ENCODE peak calls at places on chromosomes 12 and 14, in six cellular contexts. P, Y, E, N, I and B are unnamed samples.
A peak's percentile ranks its signal among the peaks of the same experiment; 100 is the strongest.

GRCh38 chr14:57492859-57493258 is 798 bp downstream of the CCDC198 start:
- DNase-seq in P (no peak), Y (no peak), E (no peak), N (no peak), I (peak; percentile 28), B (no peak)

GRCh38 chr14:23478109-23478698 is 8.7 kb downstream of the NGDN start:
- DNase-seq in P (peak; percentile 40), Y (peak; percentile 62), E (no peak), N (peak; percentile 52), I (no peak), B (peak; percentile 50)

GRCh38 chr12:105721051-105721825 is 390.7 kb downstream of the C12orf75 start:
- DNase-seq in P (no peak), Y (no peak), E (no peak), N (no peak), I (no peak), B (peak; percentile 4)

GRCh38 chr14:65035049-65035448 is 48.4 kb downstream of the FNTB start:
- DNase-seq in P (no peak), Y (no peak), E (no peak), N (no peak), I (no peak), B (no peak)

GRCh38 chr12:94148841-94149780 is 734 bp downstream of the PLXNC1 start:
- DNase-seq in P (peak; percentile 7), Y (peak; percentile 50), E (no peak), N (peak; percentile 84), I (no peak), B (peak; percentile 89)

GRCh38 chr14:30525833-30526232 is 33.1 kb upstream of the G2E3 start:
- DNase-seq in P (no peak), Y (no peak), E (peak; percentile 17), N (no peak), I (peak; percentile 29), B (no peak)

GRCh38 chr12:12017135-12017581 is 53.6 kb upstream of the BCL2L14 start:
- DNase-seq in P (no peak), Y (no peak), E (no peak), N (no peak), I (no peak), B (no peak)

GRCh38 chr14:33676135-33676566 is 274.7 kb downstream of the EGLN3 start:
- DNase-seq in P (no peak), Y (peak; percentile 21), E (no peak), N (no peak), I (no peak), B (no peak)

GRCh38 chr14:96165493-96166474 is 38.9 kb upstream of the BDKRB2 start:
- DNase-seq in P (no peak), Y (peak; percentile 47), E (no peak), N (no peak), I (no peak), B (no peak)

GRCh38 chr14:34930591-34931069 is 52.2 kb upstream of the SRP54 start:
- DNase-seq in P (no peak), Y (no peak), E (no peak), N (peak; percentile 48), I (no peak), B (no peak)

GRCh38 chr12:6226002-6226700 is 26.0 kb downstream of the CD9 start:
- DNase-seq in P (no peak), Y (peak; percentile 68), E (no peak), N (no peak), I (no peak), B (no peak)

GRCh38 chr12:79566452-79566851 is 124.3 kb downstream of the PAWR start:
- DNase-seq in P (no peak), Y (no peak), E (no peak), N (no peak), I (no peak), B (no peak)

GRCh38 chr14:89312937-89313336 is 104.1 kb downstream of the FOXN3 start:
- DNase-seq in P (no peak), Y (no peak), E (no peak), N (no peak), I (no peak), B (no peak)

GRCh38 chr14:58705066-58705465 is 67.3 kb downstream of the DACT1 start:
- DNase-seq in P (no peak), Y (no peak), E (no peak), N (no peak), I (no peak), B (no peak)

GRCh38 chr14:58755026-58755929 is 117.5 kb downstream of the DACT1 start:
- DNase-seq in P (no peak), Y (peak; percentile 28), E (no peak), N (no peak), I (no peak), B (no peak)

GRCh38 chr12:95439578-95440230 is 34.2 kb upstream of the METAP2 start:
- DNase-seq in P (no peak), Y (no peak), E (no peak), N (no peak), I (no peak), B (no peak)

GRCh38 chr12:95440401-95440800 is 33.6 kb upstream of the METAP2 start:
- DNase-seq in P (no peak), Y (no peak), E (no peak), N (no peak), I (no peak), B (no peak)

GRCh38 chr12:95445884-95446482 is 28.0 kb upstream of the METAP2 start:
- DNase-seq in P (no peak), Y (no peak), E (no peak), N (no peak), I (no peak), B (no peak)

GRCh38 chr12:95446511-95446910 is 27.4 kb upstream of the METAP2 start:
- DNase-seq in P (no peak), Y (peak; percentile 70), E (no peak), N (no peak), I (no peak), B (no peak)

GRCh38 chr12:95443458-95443857 is 30.5 kb upstream of the METAP2 start:
- DNase-seq in P (no peak), Y (no peak), E (no peak), N (no peak), I (no peak), B (no peak)
- TF ChIP-seq CTCF in P (no peak), Y (no peak), E (no peak), N (no peak), I (no peak), B (no peak)

GRCh38 chr12:100926669-100927248 is 132.2 kb downstream of the ANO4 start:
- DNase-seq in P (no peak), Y (peak; percentile 23), E (peak; percentile 7), N (no peak), I (no peak), B (no peak)
- TF ChIP-seq CTCF in P (no peak), Y (peak; percentile 12), E (peak; percentile 41), N (no peak), I (peak; percentile 51), B (peak; percentile 14)

DNA sequence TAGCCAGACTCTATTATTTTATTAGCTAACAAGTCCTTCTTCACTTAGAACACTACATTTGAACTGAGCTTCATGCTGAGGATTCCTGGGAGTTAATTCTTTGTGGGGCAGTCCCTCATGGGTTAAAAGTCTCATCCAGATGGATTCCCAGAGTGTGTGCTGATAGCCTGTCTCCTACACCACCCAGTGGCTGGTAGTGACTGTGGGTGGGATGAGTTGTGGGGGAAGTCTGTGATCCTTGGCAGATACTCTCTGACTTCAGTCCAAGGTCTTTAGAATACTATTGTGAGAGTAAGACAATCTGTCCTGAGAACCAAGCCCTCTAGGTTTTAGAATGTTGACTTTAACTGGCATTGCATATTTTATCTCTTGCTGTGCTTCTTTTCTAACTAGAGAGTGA is 37.2 kb downstream of the AKAP6 start:
- DNase-seq in P (no peak), Y (no peak), E (peak; percentile 30), N (no peak), I (no peak), B (no peak)
- TF ChIP-seq CTCF in P (no peak), Y (no peak), E (peak; percentile 31), N (no peak), I (peak; percentile 16), B (no peak)

DNA sequence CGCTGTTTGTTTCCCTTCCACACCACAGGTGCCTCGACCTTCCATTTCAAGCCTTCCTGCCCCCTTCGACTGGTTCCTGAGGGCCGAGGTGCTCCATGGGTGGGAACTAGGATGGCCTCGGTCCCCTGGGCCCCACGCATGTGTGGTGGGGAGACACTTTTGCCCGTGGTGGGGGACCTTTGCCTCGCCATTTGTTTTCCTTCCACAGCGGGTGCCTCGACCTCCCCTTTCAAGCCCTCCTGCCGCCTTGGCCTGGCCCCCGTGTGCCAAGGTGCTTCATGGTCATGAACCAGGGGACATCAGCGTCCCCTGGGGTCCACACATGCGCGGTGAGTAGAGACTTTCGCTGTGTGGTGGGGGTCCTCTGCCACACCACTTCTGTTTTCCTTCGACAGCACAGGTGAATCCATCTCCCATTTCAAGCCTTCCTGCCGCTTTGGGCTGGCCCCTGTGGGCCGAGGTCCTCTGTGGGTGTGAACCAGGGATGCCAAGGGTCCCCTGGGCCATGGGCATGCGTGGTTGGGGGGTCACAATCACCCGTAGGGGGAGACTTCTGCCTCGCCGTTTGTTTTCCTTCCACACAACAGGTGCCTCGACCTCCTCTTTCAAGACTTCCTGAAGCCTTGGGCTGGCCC is 364.4 kb downstream of the ALG10 start:
- DNase-seq in P (no peak), Y (no peak), E (no peak), N (no peak), I (no peak), B (no peak)
- TF ChIP-seq CTCF in P (no peak), Y (no peak), E (no peak), N (no peak), I (no peak), B (no peak)

GRCh38 chr14:105850853-105851581 is 324.6 kb downstream of the TMEM121 start:
- DNase-seq in P (no peak), Y (no peak), E (no peak), N (no peak), I (no peak), B (no peak)

GRCh38 chr14:105852378-105853088 is 326.1 kb downstream of the TMEM121 start:
- DNase-seq in P (no peak), Y (peak; percentile 7), E (no peak), N (no peak), I (no peak), B (no peak)

GRCh38 chr14:105853089-105853906 is 326.9 kb downstream of the TMEM121 start:
- DNase-seq in P (no peak), Y (peak; percentile 12), E (no peak), N (no peak), I (no peak), B (no peak)

GRCh38 chr14:105849933-105850626 is 323.7 kb downstream of the TMEM121 start:
- DNase-seq in P (no peak), Y (no peak), E (no peak), N (peak; percentile 21), I (no peak), B (no peak)

GRCh38 chr14:105851716-105852377 is 325.5 kb downstream of the TMEM121 start:
- DNase-seq in P (no peak), Y (peak; percentile 9), E (no peak), N (no peak), I (no peak), B (no peak)
- TF ChIP-seq CTCF in P (no peak), Y (no peak), E (no peak), N (no peak), I (no peak), B (no peak)

DNA sequence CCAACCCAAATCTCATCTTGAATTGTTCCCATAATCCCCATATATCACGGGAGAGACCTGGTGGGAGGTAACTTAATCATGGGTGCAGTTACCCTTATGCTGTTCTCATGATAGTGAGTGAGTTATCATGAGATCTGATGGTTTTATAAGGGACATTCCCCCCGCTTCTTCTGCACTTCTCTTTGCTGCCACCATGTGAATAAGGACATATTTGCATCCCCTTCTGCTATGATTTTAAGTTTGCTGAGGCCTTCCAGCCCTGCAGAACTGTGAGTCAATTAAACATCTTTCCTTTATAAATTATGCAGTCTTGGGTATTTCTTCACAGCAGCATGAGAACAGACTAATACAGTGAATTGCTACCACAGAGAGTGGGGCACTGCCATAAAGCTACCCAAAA is 179.1 kb downstream of the LRIG3 start:
- DNase-seq in P (no peak), Y (no peak), E (no peak), N (no peak), I (no peak), B (no peak)
- TF ChIP-seq CTCF in P (no peak), Y (no peak), E (no peak), N (no peak), I (no peak), B (no peak)